ENCODE peak calls at places on chromosomes 12 and 14, in seven cellular contexts. Z, H, M, P, S, Q and U are unnamed samples. For H3K4me1, the result is how much of the 10 kb centered on the place peaks cover.

GRCh38 chr12:67080637-67081036 is 188.5 kb upstream of the CAND1 start:
- DNase-seq in Q (no peak), H (no peak), S (no peak), Z (no peak), M (no peak), P (no peak), U (no peak)

GRCh38 chr12:109707470-109707821 is 6.2 kb upstream of the FAM222A start:
- DNase-seq in S (no peak), M (no peak), H (no peak), Q (no peak), P (no peak), Z (no peak), U (no peak)

GRCh38 chr14:37598085-37598972 is 2.9 kb downstream of the TTC6 start:
- DNase-seq in Z (no peak), S (no peak), P (no peak), M (no peak), H (no peak), Q (no peak), U (no peak)

GRCh38 chr12:80192087-80192486 is 92.8 kb downstream of the OTOGL start:
- DNase-seq in H (no peak), S (no peak), Z (no peak), M (no peak), Q (no peak), P (no peak), U (no peak)

GRCh38 chr14:52879958-52880357 is 70.9 kb downstream of the FERMT2 start:
- DNase-seq in Z (no peak), H (no peak), Q (no peak), P (no peak), M (no peak), S (no peak), U (no peak)

GRCh38 chr12:50241178-50241577 is 42.1 kb downstream of the LIMA1 start:
- DNase-seq in Z (no peak), H (no peak), Q (no peak), S (no peak), M (no peak), P (no peak), U (no peak)

GRCh38 chr14:60641722-60642269 is 7.5 kb downstream of the SIX1 start:
- DNase-seq in Z (no peak), H (no peak), S (no peak), M (no peak), Q (no peak), P (no peak), U (no peak)

GRCh38 chr14:63875311-63875710 is 22.5 kb downstream of the SYNE2 start:
- DNase-seq in P (no peak), H (no peak), S (no peak), Q (no peak), Z (no peak), M (no peak), U (no peak)

GRCh38 chr14:101019541-101019940 is 116.0 kb upstream of the RTL1 start:
- DNase-seq in P (no peak), Z (no peak), H (no peak), M (no peak), Q (peak), S (no peak), U (no peak)

GRCh38 chr12:75889214-75889613 is 142.4 kb downstream of the PHLDA1 start:
- DNase-seq in P (no peak), H (no peak), M (no peak), Q (no peak), S (no peak), Z (no peak), U (no peak)

GRCh38 chr14:68173227-68173972 is 353.8 kb downstream of the RAD51B start:
- DNase-seq in M (no peak), Z (no peak), H (no peak), Q (no peak), S (no peak), P (no peak), U (no peak)

GRCh38 chr14:68178282-68178681 is 358.7 kb downstream of the RAD51B start:
- DNase-seq in H (no peak), Q (no peak), Z (no peak), S (no peak), M (no peak), P (no peak), U (no peak)

GRCh38 chr14:68177728-68178127 is 358.1 kb downstream of the RAD51B start:
- DNase-seq in Z (no peak), P (no peak), H (no peak), Q (no peak), S (no peak), M (no peak), U (no peak)

GRCh38 chr14:68174446-68174845 is 354.9 kb downstream of the RAD51B start:
- DNase-seq in Q (no peak), Z (no peak), M (no peak), P (no peak), H (no peak), S (no peak), U (no peak)

DNA sequence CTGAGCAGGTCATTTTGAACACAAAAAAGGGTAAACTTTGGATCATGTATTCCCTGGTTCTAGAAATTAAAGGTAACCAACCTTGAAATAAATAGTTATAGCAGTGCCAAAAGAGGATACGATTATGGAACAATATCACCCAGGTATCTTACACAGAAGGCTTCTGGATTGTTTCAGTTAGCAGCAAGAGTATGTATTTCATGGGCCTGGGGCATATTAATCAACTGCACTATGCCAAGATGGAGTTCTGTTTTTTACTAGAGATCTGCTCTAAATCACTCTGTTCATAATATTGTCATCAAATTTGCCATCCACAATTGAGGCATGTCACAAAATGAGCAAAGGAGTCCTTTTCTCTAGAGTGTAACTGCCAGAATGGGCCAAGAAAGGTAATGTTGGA is 357.1 kb downstream of the RAD51B start:
- DNase-seq in Z (no peak), M (no peak), Q (no peak), P (no peak), H (no peak), S (no peak), U (no peak)
- H3K4me1 ChIP-seq in Z (under half), M (under half), Q (under half), P (under half), H (under half), S (under half), U (under half)

GRCh38 chr12:11767029-11767724 is 117.7 kb downstream of the ETV6 start:
- DNase-seq in Q (no peak), M (no peak), H (no peak), Z (no peak), S (no peak), P (no peak), U (no peak)

GRCh38 chr12:11768233-11768965 is 118.9 kb downstream of the ETV6 start:
- DNase-seq in Z (no peak), S (no peak), Q (no peak), M (no peak), P (no peak), H (no peak), U (no peak)

GRCh38 chr12:11771356-11771755 is 121.9 kb downstream of the ETV6 start:
- DNase-seq in H (no peak), S (no peak), P (no peak), Z (no peak), M (no peak), Q (no peak), U (no peak)

GRCh38 chr12:11771895-11772502 is 122.5 kb downstream of the ETV6 start:
- DNase-seq in H (no peak), Z (no peak), S (no peak), M (no peak), Q (no peak), P (no peak), U (no peak)

GRCh38 chr12:11769723-11770514 is 120.4 kb downstream of the ETV6 start:
- DNase-seq in Z (no peak), M (no peak), S (peak), P (no peak), Q (no peak), H (no peak), U (no peak)
- H3K4me1 ChIP-seq in Z (half or more), M (under half), S (under half), P (under half), Q (half or more), H (under half), U (half or more)

GRCh38 chr12:129827102-129827873 is 76.5 kb downstream of the TMEM132D start:
- DNase-seq in Z (no peak), H (no peak), S (no peak), M (peak), P (no peak), Q (no peak), U (no peak)
- H3K4me1 ChIP-seq in Z (under half), H (under half), S (under half), M (under half), P (under half), Q (under half), U (under half)

GRCh38 chr14:73394317-73394716 is 64.0 kb downstream of the NUMB start:
- DNase-seq in Q (no peak), H (no peak), S (no peak), M (no peak), P (no peak), Z (no peak), U (no peak)
- H3K4me1 ChIP-seq in Q (under half), H (under half), S (under half), M (under half), P (under half), Z (under half), U (under half)

GRCh38 chr14:68469208-68469713 is 323.6 kb downstream of the ZFP36L1 start:
- DNase-seq in Z (no peak), Q (no peak), S (no peak), H (no peak), M (no peak), P (no peak), U (no peak)

GRCh38 chr14:68468437-68469207 is 324.2 kb downstream of the ZFP36L1 start:
- DNase-seq in S (no peak), P (no peak), Z (no peak), Q (no peak), H (no peak), M (no peak), U (no peak)

GRCh38 chr14:68464716-68465115 is 328.2 kb downstream of the ZFP36L1 start:
- DNase-seq in Q (no peak), Z (no peak), S (no peak), H (no peak), M (no peak), P (no peak), U (no peak)

GRCh38 chr14:68466491-68466977 is 326.3 kb downstream of the ZFP36L1 start:
- DNase-seq in P (no peak), H (no peak), S (no peak), Z (no peak), M (no peak), Q (no peak), U (no peak)

GRCh38 chr14:68467425-68467824 is 325.4 kb downstream of the ZFP36L1 start:
- DNase-seq in S (no peak), Z (no peak), Q (no peak), M (no peak), H (no peak), P (no peak), U (no peak)
- H3K4me1 ChIP-seq in S (under half), Z (under half), Q (under half), M (under half), H (under half), P (under half), U (under half)

GRCh38 chr12:32585680-32586079 is 93.4 kb upstream of the DNM1L start:
- DNase-seq in S (no peak), P (no peak), Q (no peak), M (no peak), Z (no peak), H (no peak), U (no peak)

GRCh38 chr12:32587536-32588346 is 91.4 kb upstream of the DNM1L start:
- DNase-seq in Q (no peak), Z (no peak), P (no peak), H (no peak), M (no peak), S (no peak), U (no peak)

GRCh38 chr12:32586390-32586789 is 92.7 kb upstream of the DNM1L start:
- DNase-seq in M (no peak), P (peak), S (no peak), H (no peak), Q (no peak), Z (no peak), U (no peak)

GRCh38 chr12:32588604-32589003 is 90.5 kb upstream of the DNM1L start:
- DNase-seq in P (no peak), Z (no peak), M (no peak), S (no peak), Q (no peak), H (no peak), U (no peak)

DNA sequence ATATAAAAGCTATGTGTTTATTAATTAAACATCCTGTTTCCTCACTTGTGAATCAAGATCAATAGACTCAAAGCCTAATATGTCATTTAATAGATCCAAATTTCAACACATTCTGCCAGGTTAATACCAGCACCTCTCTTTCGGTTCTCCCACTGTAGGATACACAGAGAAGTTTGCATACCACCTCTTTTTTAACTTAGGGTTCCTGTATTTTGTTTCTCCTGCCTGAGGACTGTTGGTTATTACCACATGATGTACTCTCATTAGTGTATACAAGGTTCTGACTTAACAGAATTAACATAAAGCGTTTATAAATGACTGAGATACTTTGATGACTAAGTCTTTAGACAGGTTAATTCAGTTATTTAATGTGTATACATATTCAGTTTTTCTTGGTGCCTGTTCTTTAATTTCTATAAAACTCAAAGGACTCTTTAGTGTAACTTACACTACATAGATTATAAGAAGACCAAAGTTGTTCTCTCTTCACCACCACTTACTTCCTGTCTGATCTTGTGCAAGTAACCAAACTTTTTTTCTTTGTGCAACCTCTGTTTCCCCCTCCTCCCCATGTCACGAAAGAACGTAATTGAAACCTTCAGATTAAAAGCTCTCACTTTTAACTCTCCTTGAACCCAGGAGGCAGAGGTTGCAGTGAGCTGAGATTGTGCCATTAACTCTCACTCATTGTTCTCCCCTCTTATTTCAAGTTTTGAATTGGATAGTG is 89.8 kb upstream of the DNM1L start:
- DNase-seq in M (no peak), S (no peak), Q (no peak), Z (no peak), P (no peak), H (no peak), U (no peak)
- H3K4me1 ChIP-seq in M (under half), S (under half), Q (under half), Z (under half), P (under half), H (under half), U (under half)

GRCh38 chr12:9636807-9637206 is 29.1 kb upstream of the KLRB1 start:
- DNase-seq in S (no peak), M (no peak), H (no peak), P (no peak), Q (no peak), Z (no peak), U (no peak)
- H3K4me1 ChIP-seq in S (under half), M (under half), H (under half), P (under half), Q (under half), Z (under half), U (under half)